ENCODE peak calls at places on chromosome 3, in nine cellular contexts. Y, O, L, U, W, G, K, X and F are unnamed samples.

GRCh38 chr3:190807719-190808375 is 54.6 kb downstream of the GMNC start:
- DNase-seq in U (no peak), O (no peak), Y (no peak), X (no peak), L (peak; percentile 91), W (peak; percentile 69), K (peak; percentile 76), G (peak; percentile 35), F (no peak)

GRCh38 chr3:116034071-116034470 is 410.8 kb downstream of the GAP43 start:
- DNase-seq in U (no peak), Y (no peak), K (no peak), O (no peak), G (no peak), X (no peak), W (no peak), L (no peak), F (no peak)

GRCh38 chr3:167084566-167084965 is 295.5 kb downstream of the ZBBX start:
- DNase-seq in K (no peak), L (no peak), U (no peak), O (no peak), X (no peak), Y (no peak), G (no peak), W (no peak), F (no peak)

GRCh38 chr3:42229942-42230688 is 35.9 kb downstream of the CCK start:
- DNase-seq in O (peak; percentile 75), X (peak; percentile 58), W (no peak), L (no peak), U (peak; percentile 21), G (peak; percentile 76), K (no peak), Y (peak; percentile 40), F (peak; percentile 40)

GRCh38 chr3:127483005-127483641 is 107.4 kb downstream of the TPRA1 start:
- DNase-seq in U (no peak), W (no peak), Y (no peak), L (no peak), X (no peak), O (no peak), K (peak; percentile 25), G (no peak), F (no peak)

GRCh38 chr3:48057521-48057920 is 41.3 kb upstream of the MAP4 start:
- DNase-seq in U (no peak), Y (no peak), K (no peak), L (no peak), G (no peak), X (no peak), O (peak; percentile 47), W (no peak), F (no peak)

GRCh38 chr3:55645406-55645805 is 158.3 kb upstream of the WNT5A start:
- DNase-seq in X (no peak), G (no peak), W (no peak), L (no peak), U (no peak), O (no peak), K (no peak), Y (no peak), F (no peak)

GRCh38 chr3:147881933-147882332 is 472.8 kb downstream of the ZIC1 start:
- DNase-seq in G (peak; percentile 6), X (no peak), Y (no peak), O (no peak), L (no peak), K (no peak), U (no peak), W (no peak), F (no peak)

GRCh38 chr3:119403201-119403600 is 60.2 kb downstream of the TMEM39A start:
- DNase-seq in U (no peak), O (no peak), K (no peak), Y (no peak), L (no peak), G (no peak), W (no peak), X (peak; percentile 46), F (no peak)

GRCh38 chr3:14563946-14564539 is 23.9 kb upstream of the GRIP2 start:
- DNase-seq in U (no peak), K (no peak), X (no peak), Y (no peak), O (no peak), L (no peak), G (no peak), W (no peak), F (no peak)

GRCh38 chr3:126782554-126782953 is 78.5 kb downstream of the CHCHD6 start:
- DNase-seq in Y (no peak), G (peak; percentile 91), O (peak; percentile 96), L (no peak), X (peak; percentile 87), W (no peak), U (peak; percentile 92), K (no peak), F (peak; percentile 63)

GRCh38 chr3:123755508-123755907 is 128.6 kb downstream of the MYLK start:
- DNase-seq in U (no peak), Y (no peak), G (no peak), K (no peak), L (no peak), X (no peak), O (peak; percentile 33), W (no peak), F (no peak)

GRCh38 chr3:161454615-161455014 is 42.0 kb upstream of the OTOL1 start:
- DNase-seq in G (no peak), K (no peak), L (no peak), O (no peak), X (no peak), U (no peak), Y (no peak), W (no peak), F (no peak)

DNA sequence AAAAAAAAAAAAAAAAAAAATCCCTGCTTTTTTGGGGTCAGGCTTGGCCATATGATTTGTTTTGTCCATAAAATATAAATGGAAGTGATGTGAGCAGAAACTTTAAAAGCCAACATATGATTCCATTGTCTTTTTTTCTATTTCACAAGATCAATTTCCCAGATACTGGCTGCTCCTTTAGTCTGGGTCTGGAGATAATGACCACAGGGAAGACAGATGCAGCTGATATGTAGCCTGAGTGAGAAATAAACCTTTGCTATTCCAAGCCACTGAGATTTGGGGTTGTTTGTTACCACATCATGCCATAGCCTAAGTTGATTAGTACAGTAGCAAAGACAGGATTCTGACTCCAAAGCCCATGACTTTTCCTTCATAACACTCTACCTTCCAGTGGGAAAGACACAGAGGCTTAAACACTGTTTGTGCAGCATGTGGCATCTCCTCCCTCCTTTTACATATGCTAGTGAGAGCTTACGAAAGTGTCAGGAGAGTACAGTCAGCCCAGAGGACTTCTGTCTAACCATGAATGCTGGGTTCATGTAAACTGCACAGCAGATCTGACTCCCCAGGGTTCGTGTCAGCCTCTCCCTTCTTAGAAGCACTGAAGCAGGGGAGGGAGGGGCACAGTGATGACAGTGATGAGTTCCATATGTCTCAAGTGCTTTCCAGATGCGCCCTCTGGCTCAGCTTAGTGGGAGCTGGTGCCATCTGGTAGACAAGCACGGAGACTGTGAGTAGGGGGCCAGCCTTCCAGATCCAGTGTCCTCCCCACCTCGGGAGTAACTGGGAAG is 36.7 kb upstream of the SLC7A14 start:
- DNase-seq in X (peak; percentile 99), Y (no peak), W (no peak), K (no peak), L (no peak), O (peak; percentile 93), G (peak; percentile 93), U (no peak), F (peak; percentile 51)
- TF ChIP-seq CTCF in X (peak; percentile 15), Y (no peak), W (no peak), K (no peak), L (no peak), O (no peak), G (no peak), U (no peak), F (peak; percentile 4)

GRCh38 chr3:195909294-195909644 is 918 bp upstream of the TNK2 start:
- DNase-seq in Y (no peak), X (peak; percentile 27), W (no peak), U (no peak), G (no peak), O (no peak), L (no peak), K (no peak), F (no peak)

GRCh38 chr3:195905970-195906864 is 2.1 kb downstream of the TNK2 start:
- DNase-seq in G (peak; percentile 43), K (no peak), X (peak; percentile 78), O (no peak), L (no peak), U (no peak), W (no peak), Y (peak; percentile 47), F (no peak)

GRCh38 chr3:195908439-195909293 is at the start of gene TNK2:
- DNase-seq in L (no peak), W (peak; percentile 71), K (peak; percentile 78), G (no peak), X (no peak), O (no peak), Y (peak; percentile 60), U (no peak), F (no peak)

GRCh38 chr3:195906865-195907729 is 1.3 kb downstream of the TNK2 start:
- DNase-seq in W (peak; percentile 81), L (no peak), G (no peak), K (peak; percentile 84), Y (peak; percentile 66), U (no peak), X (peak; percentile 19), O (no peak), F (no peak)

DNA sequence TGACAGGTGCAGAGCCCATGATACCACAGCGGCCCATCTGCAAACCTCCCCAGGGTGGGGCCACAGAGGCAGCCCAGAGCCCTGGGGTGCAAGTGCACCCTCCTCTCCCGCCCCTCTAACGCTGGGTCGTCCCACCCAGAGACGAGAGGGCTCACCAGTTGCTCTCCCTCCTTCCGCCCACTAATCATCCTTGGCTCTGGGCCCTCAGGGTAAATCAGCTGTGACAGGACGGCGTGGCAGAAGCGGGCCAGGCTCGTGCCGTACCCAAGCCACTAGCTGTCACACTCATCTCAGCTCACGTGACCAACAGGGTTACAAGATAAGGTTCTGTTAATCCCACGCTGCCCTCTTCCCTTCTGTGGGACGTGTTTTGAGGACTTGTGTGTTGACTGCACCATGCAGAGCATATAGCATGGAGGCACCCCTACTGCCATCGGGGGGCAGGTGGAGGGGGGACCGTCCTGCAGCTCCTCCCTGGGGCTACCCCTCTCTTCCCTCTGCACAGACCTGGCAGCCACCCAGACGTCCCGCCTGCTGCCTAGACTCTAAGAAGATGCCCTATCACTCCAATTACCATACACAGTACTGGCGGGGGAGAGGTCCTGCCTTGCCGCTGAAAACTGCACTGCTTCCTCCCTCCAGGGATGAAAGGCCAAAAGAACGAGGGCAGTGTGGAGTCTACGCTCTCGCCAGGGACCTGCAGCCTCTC is 467 bp downstream of the TNK2 start:
- DNase-seq in G (no peak), U (no peak), W (peak; percentile 73), X (no peak), Y (peak; percentile 69), O (no peak), L (peak; percentile 77), K (peak; percentile 78), F (no peak)
- H3K4me3 ChIP-seq in G (peak overlapping the region; percentile 57), U (peak overlapping the region; percentile 79), W (peak overlapping the region; percentile 70), X (peak overlapping the region; percentile 81), Y (peak overlapping the region; percentile 76), O (peak overlapping the region; percentile 68), L (peak overlapping the region; percentile 66), K (peak overlapping the region; percentile 62), F (peak overlapping the region; percentile 51)

GRCh38 chr3:186220886-186221285 is 112.0 kb upstream of the ETV5 start:
- DNase-seq in O (peak; percentile 7), U (no peak), G (no peak), X (no peak), L (peak; percentile 61), Y (no peak), W (no peak), K (no peak), F (no peak)
- TF ChIP-seq CTCF in O (peak; percentile 19), U (peak; percentile 64), G (no peak), X (no peak), L (no peak), Y (peak; percentile 10), W (no peak), K (no peak), F (peak; percentile 20)

GRCh38 chr3:152656207-152657001 is 178.5 kb upstream of the P2RY1 start:
- DNase-seq in O (no peak), X (no peak), Y (no peak), G (no peak), W (no peak), L (peak; percentile 42), U (no peak), K (no peak), F (no peak)
- H3K4me3 ChIP-seq in O (no peak overlapping the region), X (no peak overlapping the region), Y (no peak overlapping the region), G (no peak overlapping the region), W (no peak overlapping the region), L (no peak overlapping the region), U (no peak overlapping the region), K (peak overlapping the region; percentile 2), F (no peak overlapping the region)